ENCODE peak calls at places on chromosomes 11 and 22, in nine cellular contexts. One of them, this sample, is unnamed.

GRCh38 chr22:25153961-25154685 is 45.5 kb upstream of the CRYBB3 start:
- DNase-seq in stimulated activated CD4-positive, alpha-beta T cell treated with anti-CD3 and anti-CD28 coated beads, Interleukin-1b, Interleukin-23, amount 100 ng/mL, for 24 hours: no peak
- DNase-seq in coronary artery: no peak
- DNase-seq in PC-3: peak; percentile 69
- DNase-seq in HCT116: no peak
- DNase-seq in HFF-Myc: no peak
- DNase-seq in NCI-H1694: no peak
- DNase-seq in HS-27A: no peak
- DNase-seq in GM13976: no peak
- DNase-seq in this sample: no peak

GRCh38 chr11:11263238-11264030 is 89.6 kb downstream of the CSNK2A3 start:
- DNase-seq in HFF-Myc: peak; percentile 14
- DNase-seq in HCT116: no peak
- DNase-seq in coronary artery: no peak
- DNase-seq in HS-27A: no peak
- DNase-seq in NCI-H1694: peak; percentile 41
- DNase-seq in stimulated activated CD4-positive, alpha-beta T cell treated with anti-CD3 and anti-CD28 coated beads, Interleukin-1b, Interleukin-23, amount 100 ng/mL, for 24 hours: no peak
- DNase-seq in PC-3: peak; percentile 15
- DNase-seq in GM13976: no peak
- DNase-seq in this sample: no peak

GRCh38 chr11:13339196-13340153 is 61.9 kb downstream of the BMAL1 start:
- DNase-seq in GM13976: peak; percentile 37
- DNase-seq in HCT116: no peak
- DNase-seq in HFF-Myc: peak; percentile 91
- DNase-seq in NCI-H1694: no peak
- DNase-seq in HS-27A: peak; percentile 61
- DNase-seq in stimulated activated CD4-positive, alpha-beta T cell treated with anti-CD3 and anti-CD28 coated beads, Interleukin-1b, Interleukin-23, amount 100 ng/mL, for 24 hours: no peak
- DNase-seq in coronary artery: no peak
- DNase-seq in PC-3: peak; percentile 75
- DNase-seq in this sample: peak; percentile 79

GRCh38 chr22:48173061-48173849 is 1410.8 kb downstream of the TBC1D22A start:
- DNase-seq in GM13976: no peak
- DNase-seq in coronary artery: peak; percentile 46
- DNase-seq in stimulated activated CD4-positive, alpha-beta T cell treated with anti-CD3 and anti-CD28 coated beads, Interleukin-1b, Interleukin-23, amount 100 ng/mL, for 24 hours: no peak
- DNase-seq in HFF-Myc: no peak
- DNase-seq in HCT116: no peak
- DNase-seq in NCI-H1694: no peak
- DNase-seq in HS-27A: no peak
- DNase-seq in PC-3: no peak
- DNase-seq in this sample: no peak

GRCh38 chr11:74683941-74684481 is 47.2 kb downstream of the CHRDL2 start:
- DNase-seq in HCT116: no peak
- DNase-seq in HFF-Myc: no peak
- DNase-seq in HS-27A: no peak
- DNase-seq in PC-3: peak; percentile 28
- DNase-seq in GM13976: no peak
- DNase-seq in stimulated activated CD4-positive, alpha-beta T cell treated with anti-CD3 and anti-CD28 coated beads, Interleukin-1b, Interleukin-23, amount 100 ng/mL, for 24 hours: no peak
- DNase-seq in NCI-H1694: no peak
- DNase-seq in coronary artery: peak; percentile 65
- DNase-seq in this sample: no peak

GRCh38 chr11:107713009-107713408 is 1.2 kb upstream of the SLN start:
- DNase-seq in stimulated activated CD4-positive, alpha-beta T cell treated with anti-CD3 and anti-CD28 coated beads, Interleukin-1b, Interleukin-23, amount 100 ng/mL, for 24 hours: no peak
- DNase-seq in coronary artery: no peak
- DNase-seq in HFF-Myc: no peak
- DNase-seq in HCT116: no peak
- DNase-seq in GM13976: no peak
- DNase-seq in PC-3: no peak
- DNase-seq in HS-27A: no peak
- DNase-seq in NCI-H1694: peak; percentile 28
- DNase-seq in this sample: no peak

GRCh38 chr11:61148016-61148640 is 13.1 kb downstream of the VPS37C start:
- DNase-seq in NCI-H1694: no peak
- DNase-seq in coronary artery: no peak
- DNase-seq in HFF-Myc: no peak
- DNase-seq in HS-27A: no peak
- DNase-seq in GM13976: no peak
- DNase-seq in HCT116: no peak
- DNase-seq in PC-3: no peak
- DNase-seq in stimulated activated CD4-positive, alpha-beta T cell treated with anti-CD3 and anti-CD28 coated beads, Interleukin-1b, Interleukin-23, amount 100 ng/mL, for 24 hours: no peak
- DNase-seq in this sample: no peak

GRCh38 chr22:40107244-40107643 is 70.5 kb upstream of the TNRC6B start:
- DNase-seq in GM13976: peak; percentile 55
- DNase-seq in PC-3: no peak
- DNase-seq in NCI-H1694: no peak
- DNase-seq in HFF-Myc: no peak
- DNase-seq in HCT116: no peak
- DNase-seq in coronary artery: no peak
- DNase-seq in HS-27A: no peak
- DNase-seq in stimulated activated CD4-positive, alpha-beta T cell treated with anti-CD3 and anti-CD28 coated beads, Interleukin-1b, Interleukin-23, amount 100 ng/mL, for 24 hours: no peak
- DNase-seq in this sample: no peak

GRCh38 chr11:118705111-118705741 is 25.8 kb upstream of the TREH start:
- DNase-seq in coronary artery: peak; percentile 68
- DNase-seq in GM13976: no peak
- DNase-seq in HFF-Myc: no peak
- DNase-seq in stimulated activated CD4-positive, alpha-beta T cell treated with anti-CD3 and anti-CD28 coated beads, Interleukin-1b, Interleukin-23, amount 100 ng/mL, for 24 hours: no peak
- DNase-seq in HCT116: no peak
- DNase-seq in NCI-H1694: no peak
- DNase-seq in PC-3: no peak
- DNase-seq in HS-27A: no peak
- DNase-seq in this sample: no peak

GRCh38 chr11:126969865-126970479 is 30.6 kb downstream of the KIRREL3 start:
- DNase-seq in HCT116: no peak
- DNase-seq in GM13976: no peak
- DNase-seq in HFF-Myc: no peak
- DNase-seq in NCI-H1694: peak; percentile 2
- DNase-seq in coronary artery: no peak
- DNase-seq in HS-27A: no peak
- DNase-seq in stimulated activated CD4-positive, alpha-beta T cell treated with anti-CD3 and anti-CD28 coated beads, Interleukin-1b, Interleukin-23, amount 100 ng/mL, for 24 hours: no peak
- DNase-seq in PC-3: peak; percentile 37
- DNase-seq in this sample: no peak